ENCODE peak calls at places on chromosome 12, in eight cellular contexts. U is body of pancreas, V is A549, A is IMR-90, B is H54, N is adrenal gland, Q is lower leg skin, F is NB4. X is an unnamed sample.

GRCh38 chr12:63068857-63069442 is 82.1 kb downstream of the AVPR1A start:
- DNase-seq in U (no peak), V (peak), A (peak), B (no peak), N (peak), Q (no peak), F (peak), X (peak)

GRCh38 chr12:123270380-123271181 is 1.1 kb downstream of the CDK2AP1 start:
- DNase-seq in U (no peak), V (no peak), A (peak), B (no peak), N (peak), Q (peak), F (peak), X (peak)

GRCh38 chr12:27336254-27336653 is 3.6 kb downstream of the BMAL2 start:
- DNase-seq in U (no peak), V (no peak), A (no peak), B (no peak), N (no peak), Q (no peak), F (no peak), X (no peak)

GRCh38 chr12:105888696-105889095 is 250.1 kb downstream of the NUAK1 start:
- DNase-seq in U (no peak), V (no peak), A (peak), B (no peak), N (peak), Q (no peak), F (no peak), X (no peak)

GRCh38 chr12:111775205-111776193 is 8.8 kb downstream of the ALDH2 start:
- DNase-seq in U (peak), V (no peak), A (peak), B (no peak), N (peak), Q (peak), F (peak), X (peak)

GRCh38 chr12:53071591-53072551 is 7.3 kb downstream of the SPRYD3 start:
- DNase-seq in U (peak), V (no peak), A (peak), B (no peak), N (peak), Q (peak), F (no peak), X (no peak)

GRCh38 chr12:16482726-16483125 is 123.2 kb downstream of the LMO3 start:
- DNase-seq in U (no peak), V (no peak), A (peak), B (no peak), N (no peak), Q (no peak), F (no peak), X (no peak)

GRCh38 chr12:68031881-68032739 is 42.9 kb downstream of the IFNG-AS1 start:
- DNase-seq in U (no peak), V (no peak), A (no peak), B (no peak), N (no peak), Q (no peak), F (no peak), X (no peak)

GRCh38 chr12:28456934-28457710 is 266.9 kb downstream of the CCDC91 start:
- DNase-seq in U (no peak), V (no peak), A (no peak), B (no peak), N (peak), Q (no peak), F (no peak), X (no peak)

GRCh38 chr12:78186670-78187069 is 356.0 kb downstream of the NAV3 start:
- DNase-seq in U (no peak), V (no peak), A (no peak), B (no peak), N (no peak), Q (no peak), F (no peak), X (no peak)

GRCh38 chr12:116924558-116925453 is 14.1 kb downstream of the FBXW8 start:
- DNase-seq in U (no peak), V (no peak), A (peak), B (peak), N (peak), Q (no peak), F (peak), X (no peak)

GRCh38 chr12:124332068-124332672 is 37.3 kb downstream of the RFLNA start:
- DNase-seq in U (no peak), V (peak), A (no peak), B (no peak), N (no peak), Q (no peak), F (peak), X (no peak)

GRCh38 chr12:5428332-5429221 is 3.3 kb upstream of the NTF3 start:
- DNase-seq in U (no peak), V (no peak), A (peak), B (no peak), N (no peak), Q (peak), F (peak), X (peak)

GRCh38 chr12:130086248-130086647 is 76.0 kb upstream of the FZD10 start:
- DNase-seq in U (no peak), V (no peak), A (no peak), B (no peak), N (no peak), Q (no peak), F (no peak), X (no peak)

GRCh38 chr12:110545812-110546211 is 37.3 kb downstream of the PPTC7 start:
- DNase-seq in U (no peak), V (no peak), A (peak), B (no peak), N (no peak), Q (no peak), F (no peak), X (no peak)

GRCh38 chr12:27424631-27425230 is 21.8 kb upstream of the SMCO2 start:
- DNase-seq in U (peak), V (peak), A (peak), B (no peak), N (peak), Q (no peak), F (peak), X (peak)

GRCh38 chr12:70180140-70180539 is 63.1 kb upstream of the CNOT2 start:
- DNase-seq in U (no peak), V (no peak), A (no peak), B (no peak), N (no peak), Q (no peak), F (no peak), X (no peak)

GRCh38 chr12:21294176-21294575 is 40.5 kb downstream of the SLCO1A2 start:
- DNase-seq in U (no peak), V (no peak), A (no peak), B (no peak), N (no peak), Q (no peak), F (no peak), X (no peak)

GRCh38 chr12:58387199-58387598 is 445.8 kb downstream of the ATP23 start:
- DNase-seq in U (no peak), V (no peak), A (peak), B (no peak), N (no peak), Q (no peak), F (no peak), X (no peak)

GRCh38 chr12:39505025-39505424 is 62.1 kb upstream of the KIF21A start:
- DNase-seq in U (no peak), V (no peak), A (no peak), B (no peak), N (no peak), Q (no peak), F (no peak), X (no peak)

GRCh38 chr12:68910128-68910527 is 22.8 kb downstream of the CPM start:
- DNase-seq in U (no peak), V (no peak), A (peak), B (no peak), N (no peak), Q (no peak), F (no peak), X (no peak)

GRCh38 chr12:72433298-72433697 is 161.1 kb downstream of the TRHDE start:
- DNase-seq in U (no peak), V (no peak), A (no peak), B (no peak), N (no peak), Q (no peak), F (no peak), X (no peak)

GRCh38 chr12:66733839-66734238 is 55.0 kb upstream of the GRIP1 start:
- DNase-seq in U (no peak), V (no peak), A (no peak), B (no peak), N (no peak), Q (no peak), F (no peak), X (no peak)

GRCh38 chr12:125001636-125002035 is 8.2 kb downstream of the BRI3BP start:
- DNase-seq in U (no peak), V (no peak), A (no peak), B (no peak), N (no peak), Q (no peak), F (no peak), X (no peak)

GRCh38 chr12:50085615-50085928 is 430 bp downstream of the SMARCD1 start:
- DNase-seq in U (no peak), V (no peak), A (no peak), B (no peak), N (peak), Q (no peak), F (no peak), X (no peak)

GRCh38 chr12:50086148-50086547 is 1.0 kb downstream of the SMARCD1 start:
- DNase-seq in U (no peak), V (no peak), A (no peak), B (no peak), N (peak), Q (no peak), F (no peak), X (no peak)

GRCh38 chr12:50087159-50087558 is 2.0 kb downstream of the SMARCD1 start:
- DNase-seq in U (no peak), V (no peak), A (no peak), B (no peak), N (no peak), Q (no peak), F (no peak), X (no peak)

GRCh38 chr12:50083301-50083700 is 1.8 kb upstream of the SMARCD1 start:
- DNase-seq in U (no peak), V (no peak), A (no peak), B (no peak), N (no peak), Q (no peak), F (no peak), X (no peak)

GRCh38 chr12:50084775-50085614 is at the start of gene SMARCD1:
- DNase-seq in U (peak), V (peak), A (peak), B (peak), N (peak), Q (peak), F (peak), X (peak)
- TF ChIP-seq POLR2A in U (peak), V (peak), A (peak), B (peak), N (peak), Q (no peak), F (peak), X (peak)

GRCh38 chr12:47773062-47773857 is at the start of gene SLC48A1:
- DNase-seq in U (peak), V (peak), A (peak), B (peak), N (peak), Q (peak), F (peak), X (peak)
- TF ChIP-seq POLR2A in U (peak), V (peak), A (no peak), B (peak), N (peak), Q (no peak), F (peak), X (peak)

GRCh38 chr12:22624573-22624907 is 431 bp upstream of the ETNK1 start:
- DNase-seq in U (no peak), V (peak), A (no peak), B (peak), N (no peak), Q (no peak), F (no peak), X (no peak)

GRCh38 chr12:22626429-22626828 is 1.5 kb downstream of the ETNK1 start:
- DNase-seq in U (no peak), V (no peak), A (peak), B (no peak), N (peak), Q (no peak), F (peak), X (peak)

GRCh38 chr12:22627351-22627750 is 2.4 kb downstream of the ETNK1 start:
- DNase-seq in U (no peak), V (no peak), A (no peak), B (no peak), N (no peak), Q (no peak), F (no peak), X (peak)

GRCh38 chr12:22625671-22626251 is 790 bp downstream of the ETNK1 start:
- DNase-seq in U (peak), V (peak), A (peak), B (peak), N (peak), Q (no peak), F (peak), X (peak)

DNA sequence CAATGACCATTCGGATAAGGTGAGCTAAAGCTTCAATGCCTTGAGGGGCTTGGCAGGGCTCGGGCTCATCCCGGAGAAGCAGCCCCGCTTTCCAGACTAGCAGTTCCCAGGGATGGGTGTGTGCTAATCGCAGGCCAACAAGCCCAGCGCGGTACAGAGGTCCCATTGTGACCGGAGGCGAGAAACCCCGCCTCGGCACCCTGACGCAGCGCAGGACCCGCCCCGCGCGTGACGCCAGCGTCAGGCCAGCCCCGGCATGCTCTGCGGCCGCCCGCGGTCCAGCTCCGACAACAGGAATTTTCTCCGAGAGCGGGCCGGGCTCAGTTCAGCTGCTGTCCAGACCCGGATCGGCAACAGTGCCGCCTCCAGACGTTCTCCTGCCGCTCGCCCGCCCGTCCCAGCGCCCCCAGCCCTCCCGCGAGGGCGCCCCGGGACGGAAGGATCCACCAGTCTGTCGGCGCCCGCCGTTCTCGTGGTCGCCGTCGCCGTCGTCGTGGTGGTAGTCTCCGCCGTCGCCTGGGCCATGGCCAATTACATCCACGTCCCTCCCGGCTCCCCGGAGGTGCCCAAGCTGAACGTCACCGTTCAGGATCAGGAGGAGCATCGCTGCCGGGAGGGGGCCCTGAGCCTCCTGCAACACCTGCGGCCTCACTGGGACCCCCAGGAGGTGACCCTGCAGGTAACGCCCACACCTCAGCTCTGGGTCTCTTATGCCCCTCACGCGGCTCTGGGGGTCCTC is at the start of gene ETNK1:
- DNase-seq in U (peak), V (peak), A (peak), B (peak), N (peak), Q (peak), F (peak), X (peak)
- TF ChIP-seq POLR2A in U (peak), V (peak), A (peak), B (peak), N (peak), Q (peak), F (peak), X (peak)

DNA sequence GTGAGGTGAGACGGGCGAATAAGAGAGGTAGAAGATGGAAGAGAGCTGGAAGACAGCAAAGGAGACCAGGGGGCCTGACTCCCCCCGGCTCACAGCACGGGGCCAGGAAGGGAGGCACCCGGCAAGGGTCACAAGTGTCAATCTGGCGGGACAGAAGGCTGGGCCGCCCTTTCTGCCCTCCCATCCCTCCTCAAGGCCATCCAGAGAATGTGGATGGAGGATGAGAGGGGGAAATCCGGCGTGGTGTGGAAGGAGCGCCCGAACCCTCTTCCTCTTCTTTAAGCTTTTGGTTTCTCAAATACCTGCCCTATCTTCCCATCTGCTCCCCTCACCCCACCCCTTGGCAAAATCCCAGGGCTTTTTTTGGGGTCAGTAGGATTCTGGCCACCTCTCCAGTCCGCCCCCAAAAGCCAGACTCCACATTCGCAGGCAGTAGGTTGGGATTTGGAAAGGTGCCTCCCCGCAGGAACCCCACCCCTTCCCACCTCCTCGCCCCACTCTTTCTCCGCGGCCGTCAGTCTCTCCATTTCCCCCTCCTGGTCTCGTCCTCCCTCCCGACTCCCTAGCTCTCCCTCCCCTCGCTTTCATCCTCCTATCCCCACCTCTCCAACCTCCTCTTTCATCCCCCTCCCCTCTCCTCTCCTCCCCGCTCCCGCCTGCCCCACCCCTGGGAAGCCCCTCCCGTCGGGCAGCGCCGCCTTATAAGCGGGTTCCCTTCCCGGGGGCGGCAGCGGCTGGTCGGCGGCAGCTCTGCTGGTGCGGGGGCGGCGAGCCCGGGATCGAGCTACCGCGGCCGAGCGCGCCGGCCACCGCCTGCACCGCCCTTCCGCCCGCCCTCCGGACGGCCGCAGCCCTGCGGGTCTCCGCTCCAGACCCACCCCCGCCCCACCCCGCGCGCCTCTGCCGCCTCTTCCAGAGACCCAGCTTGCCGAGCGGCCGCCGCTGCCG is at the start of gene PTMS:
- DNase-seq in U (peak), V (peak), A (peak), B (no peak), N (peak), Q (peak), F (peak), X (peak)
- TF ChIP-seq POLR2A in U (peak), V (peak), A (peak), B (peak), N (peak), Q (peak), F (peak), X (no peak)

DNA sequence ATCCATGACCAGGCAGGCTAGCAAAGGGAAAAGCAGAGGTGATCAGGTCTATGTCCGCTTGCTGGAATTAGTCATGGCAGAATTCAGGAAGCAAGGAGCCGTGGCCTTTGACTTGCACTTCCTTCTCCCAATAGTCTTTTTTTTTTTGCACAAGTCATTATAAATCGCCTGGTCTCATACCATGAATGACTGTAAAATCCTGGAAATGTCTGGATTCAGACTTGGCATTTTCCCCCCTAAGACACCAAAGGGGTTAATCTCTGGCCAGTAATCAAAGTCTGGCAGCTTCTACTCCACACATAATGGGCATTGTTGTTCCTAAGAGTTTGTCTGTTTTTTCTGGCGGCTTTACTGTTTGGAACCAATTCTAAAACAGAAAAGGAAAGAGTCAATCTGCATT is 157.6 kb downstream of the BTG1 start:
- DNase-seq in U (no peak), V (no peak), A (no peak), B (no peak), N (peak), Q (no peak), F (no peak), X (no peak)
- TF ChIP-seq POLR2A in U (no peak), V (no peak), A (no peak), B (no peak), N (no peak), Q (no peak), F (no peak), X (no peak)

DNA sequence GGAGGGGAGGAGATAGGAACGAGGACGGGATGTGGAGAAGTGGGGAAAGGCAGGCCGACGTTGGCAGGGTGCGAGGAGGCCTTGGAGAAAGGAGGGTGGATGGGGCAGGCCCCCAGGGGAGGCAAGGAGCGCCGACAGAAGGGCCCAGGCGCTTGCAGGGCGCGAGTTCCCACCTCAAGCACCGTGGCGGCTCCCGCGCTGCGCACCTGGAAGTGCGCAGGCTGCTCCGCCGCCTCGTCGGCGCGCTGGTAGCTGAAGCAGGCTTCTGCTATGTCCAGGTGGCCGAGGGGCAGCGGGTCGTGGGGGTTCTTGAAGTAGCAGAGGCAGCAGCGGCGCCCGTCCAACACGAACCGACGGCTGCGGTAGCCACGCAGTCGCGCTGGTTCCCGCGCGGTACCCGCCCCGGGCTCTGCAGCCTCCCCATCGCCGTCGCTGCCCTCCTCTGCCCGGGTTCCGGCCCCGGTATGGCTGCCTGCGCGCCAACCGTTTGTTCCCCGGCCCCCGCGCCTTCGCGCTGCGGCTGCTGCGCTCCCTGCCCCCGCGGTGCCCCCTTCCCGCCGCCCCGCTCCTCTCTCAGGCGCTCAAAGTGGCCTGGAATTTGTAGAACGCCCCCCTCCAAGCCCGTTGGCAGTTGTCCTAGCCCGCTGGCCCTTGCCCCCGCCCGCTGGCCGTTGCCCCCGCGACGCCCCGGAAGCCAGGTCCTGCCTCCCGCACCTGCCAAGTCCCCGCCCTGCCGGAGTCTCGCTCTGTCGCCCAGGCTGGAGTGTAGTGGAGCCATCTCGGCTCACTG is 1.1 kb upstream of the ACTR6 start:
- DNase-seq in U (peak), V (peak), A (no peak), B (peak), N (peak), Q (peak), F (peak), X (peak)
- TF ChIP-seq POLR2A in U (peak), V (no peak), A (no peak), B (no peak), N (no peak), Q (no peak), F (peak), X (no peak)

X was measured in erythroblast.